ENCODE peak calls at places on chromosomes 16 and 17, in five cellular contexts. A is activated CD8-positive, alpha-beta memory T cell treated with anti-CD3 and anti-CD28 coated beads, Interleukin-2, amount 50 U/mL, for 48 hours; J is T-helper 1 cell; H is A549; T is hypothalamus. Z is an unnamed sample.
A peak's percentile ranks its signal among the peaks of the same experiment; 100 is the strongest.

GRCh38 chr17:78346605-78347250 is 13.1 kb downstream of the SOCS3 start:
- DNase-seq in A (no peak), J (no peak), H (no peak), T (no peak), Z (no peak)

GRCh38 chr16:17403156-17403809 is 67.5 kb downstream of the XYLT1 start:
- DNase-seq in A (no peak), J (no peak), H (no peak), T (no peak), Z (no peak)

GRCh38 chr17:8147141-8147804 is 4.9 kb downstream of the PER1 start:
- DNase-seq in A (no peak), J (no peak), H (no peak), T (no peak), Z (no peak)

GRCh38 chr17:81304196-81305015 is 9.3 kb upstream of the SLC38A10 start:
- DNase-seq in A (no peak), J (no peak), H (no peak), T (no peak), Z (no peak)

GRCh38 chr16:17293813-17294558 is 176.8 kb downstream of the XYLT1 start:
- DNase-seq in A (no peak), J (no peak), H (no peak), T (no peak), Z (no peak)

GRCh38 chr17:74272731-74273201 is 1.3 kb upstream of the DNAI2 start:
- DNase-seq in A (no peak), J (no peak), H (no peak), T (no peak), Z (no peak)

GRCh38 chr17:63275318-63275967 is 170.7 kb downstream of the CYB561 start:
- DNase-seq in A (no peak), J (peak; percentile 31), H (peak; percentile 82), T (no peak), Z (peak; percentile 83)

GRCh38 chr17:36920032-36921000 is 17.0 kb upstream of the LHX1 start:
- DNase-seq in A (peak; percentile 65), J (no peak), H (peak; percentile 89), T (no peak), Z (no peak)

GRCh38 chr17:81537343-81537855 is 9.2 kb downstream of the FSCN2 start:
- DNase-seq in A (no peak), J (peak; percentile 34), H (peak; percentile 77), T (no peak), Z (no peak)

GRCh38 chr17:9725575-9725974 is 65.8 kb downstream of the DHRS7C start:
- DNase-seq in A (no peak), J (no peak), H (no peak), T (peak; percentile 25), Z (no peak)

GRCh38 chr17:65463242-65463641 is 98.2 kb downstream of the AXIN2 start:
- DNase-seq in A (no peak), J (no peak), H (no peak), T (no peak), Z (no peak)

GRCh38 chr16:67579686-67580085 is 17.4 kb downstream of the CTCF start:
- DNase-seq in A (no peak), J (no peak), H (no peak), T (no peak), Z (no peak)

GRCh38 chr17:43645765-43646481 is 15.8 kb downstream of the MEOX1 start:
- DNase-seq in A (no peak), J (no peak), H (no peak), T (no peak), Z (peak; percentile 22)

GRCh38 chr17:13337171-13337570 is 264.6 kb downstream of the HS3ST3A1 start:
- DNase-seq in A (no peak), J (no peak), H (no peak), T (no peak), Z (peak; percentile 49)

GRCh38 chr16:2967211-2967631 is 1.9 kb upstream of the PAQR4 start:
- DNase-seq in A (no peak), J (no peak), H (no peak), T (no peak), Z (no peak)

GRCh38 chr16:51298800-51299199 is 147.7 kb upstream of the SALL1 start:
- DNase-seq in A (no peak), J (no peak), H (no peak), T (no peak), Z (no peak)

GRCh38 chr16:85148959-85149358 is 36.7 kb upstream of the CIBAR2 start:
- DNase-seq in A (no peak), J (no peak), H (no peak), T (no peak), Z (peak; percentile 60)

GRCh38 chr16:73172621-73173312 is 124.8 kb upstream of the ZFHX3 start:
- DNase-seq in A (no peak), J (no peak), H (peak; percentile 36), T (peak; percentile 9), Z (peak; percentile 99)

GRCh38 chr17:61490540-61490975 is 38.3 kb downstream of the TBX4 start:
- DNase-seq in A (no peak), J (no peak), H (peak; percentile 62), T (no peak), Z (peak; percentile 60)

GRCh38 chr16:72182976-72183375 is 11.0 kb upstream of the PMFBP1 start:
- DNase-seq in A (no peak), J (no peak), H (no peak), T (no peak), Z (no peak)

GRCh38 chr16:85497622-85498314 is 115.4 kb upstream of the GSE1 start:
- DNase-seq in A (no peak), J (no peak), H (no peak), T (no peak), Z (no peak)